ENCODE peak calls at places on chromosome 16, in eight cellular contexts. B, O, K, N, U, G, W and A are unnamed samples.

GRCh38 chr16:67459066-67459857 is 21.7 kb downstream of the ATP6V0D1 start:
- DNase-seq in B (no peak), O (no peak), K (no peak), N (no peak), U (peak; percentile 73), G (no peak), W (no peak), A (no peak)

GRCh38 chr16:19589106-19589505 is 33.6 kb downstream of the VPS35L start:
- DNase-seq in B (no peak), O (no peak), K (no peak), N (no peak), U (no peak), G (no peak), W (no peak), A (no peak)

GRCh38 chr16:35506018-35506897 is 2046.8 kb downstream of the TP53TG3F start:
- DNase-seq in B (peak; percentile 60), O (no peak), K (no peak), N (no peak), U (no peak), G (no peak), W (no peak), A (no peak)

GRCh38 chr16:75304521-75305363 is 53.3 kb upstream of the BCAR1 start:
- DNase-seq in B (peak; percentile 43), O (no peak), K (no peak), N (no peak), U (peak; percentile 43), G (no peak), W (peak; percentile 75), A (no peak)

GRCh38 chr16:72927199-72928088 is 120.5 kb downstream of the ZFHX3 start:
- DNase-seq in B (peak; percentile 78), O (no peak), K (no peak), N (no peak), U (no peak), G (no peak), W (peak; percentile 75), A (peak; percentile 74)

GRCh38 chr16:81380932-81381331 is 63.7 kb upstream of the CMIP start:
- DNase-seq in B (no peak), O (no peak), K (no peak), N (no peak), U (no peak), G (no peak), W (no peak), A (no peak)

GRCh38 chr16:73228649-73229048 is 180.7 kb upstream of the ZFHX3 start:
- DNase-seq in B (no peak), O (no peak), K (no peak), N (no peak), U (no peak), G (no peak), W (no peak), A (no peak)

GRCh38 chr16:47037746-47038458 is 64.4 kb upstream of the DNAJA2 start:
- DNase-seq in B (peak; percentile 79), O (peak; percentile 35), K (peak; percentile 75), N (peak; percentile 80), U (peak; percentile 68), G (peak; percentile 95), W (peak; percentile 92), A (peak; percentile 87)

GRCh38 chr16:71338193-71338592 is 20.3 kb upstream of the CALB2 start:
- DNase-seq in B (peak; percentile 64), O (peak; percentile 48), K (no peak), N (no peak), U (no peak), G (no peak), W (no peak), A (no peak)

GRCh38 chr16:47888142-47888541 is 267.7 kb downstream of the ABCC12 start:
- DNase-seq in B (peak; percentile 74), O (no peak), K (no peak), N (no peak), U (no peak), G (peak; percentile 82), W (no peak), A (no peak)

GRCh38 chr16:6483634-6484033 is 849.0 kb upstream of the RBFOX1 start:
- DNase-seq in B (no peak), O (no peak), K (no peak), N (no peak), U (no peak), G (peak; percentile 86), W (no peak), A (no peak)
- H3K4me3 ChIP-seq in B (no peak overlapping the region), O (no peak overlapping the region), K (no peak overlapping the region), N (no peak overlapping the region), U (no peak overlapping the region), G (peak overlapping the region; percentile 73), W (no peak overlapping the region), A (no peak overlapping the region)

GRCh38 chr16:12252616-12253015 is 276.1 kb downstream of the SNX29 start:
- DNase-seq in B (no peak), O (no peak), K (no peak), N (no peak), U (no peak), G (no peak), W (no peak), A (no peak)
- H3K4me1 ChIP-seq in B (no peaks in the 10 kb centered on the region), O (no peaks in the 10 kb centered on the region), K (no peaks in the 10 kb centered on the region), N (no peaks in the 10 kb centered on the region), U (no peaks in the 10 kb centered on the region), G (no peaks in the 10 kb centered on the region), W (no peaks in the 10 kb centered on the region), A (no peaks in the 10 kb centered on the region)

GRCh38 chr16:56749806-56750491 is 20.0 kb downstream of the NUP93 start:
- DNase-seq in B (no peak), O (no peak), K (no peak), N (no peak), U (no peak), G (no peak), W (no peak), A (no peak)
- H3K4me3 ChIP-seq in B (no peak overlapping the region), O (no peak overlapping the region), K (no peak overlapping the region), N (no peak overlapping the region), U (no peak overlapping the region), G (no peak overlapping the region), W (peak overlapping the region; percentile 0), A (no peak overlapping the region)

DNA sequence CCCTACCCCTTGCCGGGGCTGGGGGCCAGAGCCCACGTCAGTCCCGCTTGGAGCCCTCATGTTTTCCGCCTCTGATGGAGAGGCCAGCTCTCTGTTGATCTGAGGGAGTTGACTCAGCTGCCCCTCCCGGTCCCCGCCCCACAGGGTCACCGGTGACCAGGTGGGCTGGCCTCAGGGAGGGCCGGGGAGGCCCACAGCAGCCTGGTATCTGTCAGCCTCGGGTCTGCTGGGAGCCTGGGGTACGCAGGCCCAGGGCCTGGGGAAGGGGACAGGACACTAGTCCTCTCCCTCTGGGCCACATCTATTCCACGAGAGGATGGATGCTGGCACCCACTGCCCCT is 109.5 kb upstream of the CIBAR2 start:
- DNase-seq in B (no peak), O (no peak), K (no peak), N (no peak), U (no peak), G (peak; percentile 50), W (no peak), A (no peak)
- H3K4me1 ChIP-seq in B (peaks cover 7% of the 10 kb centered on the region), O (peaks cover 15% of the 10 kb centered on the region), K (no peaks in the 10 kb centered on the region), N (no peaks in the 10 kb centered on the region), U (peaks cover 23% of the 10 kb centered on the region), G (peaks cover 8% of the 10 kb centered on the region), W (peaks cover 28% of the 10 kb centered on the region), A (no peaks in the 10 kb centered on the region)

DNA sequence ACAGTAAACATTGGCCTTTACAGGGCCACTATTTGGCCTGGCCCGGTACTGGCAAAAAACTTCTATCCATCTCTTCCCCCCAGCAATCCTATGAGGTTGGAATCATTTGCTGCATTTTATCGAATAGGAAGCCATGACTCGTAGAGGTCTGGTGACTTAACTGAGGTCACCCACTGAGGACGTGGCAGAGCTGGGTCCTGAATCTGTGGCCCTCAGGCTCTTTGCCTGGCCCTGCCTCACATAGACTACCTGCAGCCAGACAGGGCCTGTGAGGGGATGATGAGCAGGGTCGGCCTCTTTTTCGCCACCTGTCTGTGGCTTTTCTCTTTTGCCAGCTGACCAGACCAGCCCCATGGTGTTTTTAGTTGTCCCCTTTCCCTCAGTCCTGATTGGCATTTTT is 1.9 kb downstream of the PPP4C start:
- DNase-seq in B (no peak), O (no peak), K (no peak), N (no peak), U (no peak), G (no peak), W (no peak), A (no peak)
- H3K4me3 ChIP-seq in B (no peak overlapping the region), O (peak overlapping the region; percentile 88), K (no peak overlapping the region), N (peak overlapping the region; percentile 76), U (no peak overlapping the region), G (peak overlapping the region; percentile 93), W (peak overlapping the region; percentile 80), A (no peak overlapping the region)